ENCODE peak calls at places on chromosomes 5 and 9, in four cellular contexts. One of them, this sample, is unnamed.

GRCh38 chr5:58887721-58888409 is 305.0 kb downstream of the RAB3C start:
- DNase-seq in CD8-positive, alpha-beta memory T cell: no peak
- DNase-seq in NCI-H524: no peak
- DNase-seq in head of caudate nucleus: no peak
- DNase-seq in this sample: no peak

GRCh38 chr9:136646827-136647711 is 15.6 kb upstream of the EGFL7 start:
- DNase-seq in CD8-positive, alpha-beta memory T cell: no peak
- DNase-seq in NCI-H524: no peak
- DNase-seq in head of caudate nucleus: no peak
- DNase-seq in this sample: no peak

GRCh38 chr9:15915711-15916110 is 362.9 kb downstream of the CCDC171 start:
- DNase-seq in CD8-positive, alpha-beta memory T cell: no peak
- DNase-seq in NCI-H524: no peak
- DNase-seq in head of caudate nucleus: no peak
- DNase-seq in this sample: no peak

GRCh38 chr5:158682631-158683030 is 417.1 kb downstream of the EBF1 start:
- DNase-seq in CD8-positive, alpha-beta memory T cell: no peak
- DNase-seq in NCI-H524: peak; percentile 51
- DNase-seq in head of caudate nucleus: no peak
- DNase-seq in this sample: no peak

GRCh38 chr9:37466037-37466709 is 923 bp upstream of the ZBTB5 start:
- DNase-seq in CD8-positive, alpha-beta memory T cell: peak; percentile 29
- DNase-seq in NCI-H524: peak; percentile 54
- DNase-seq in head of caudate nucleus: peak; percentile 51
- DNase-seq in this sample: no peak

GRCh38 chr5:79561525-79561893 is 47.6 kb upstream of the HOMER1 start:
- DNase-seq in CD8-positive, alpha-beta memory T cell: no peak
- DNase-seq in NCI-H524: no peak
- DNase-seq in head of caudate nucleus: no peak
- DNase-seq in this sample: no peak

GRCh38 chr9:73151653-73152382 is at the start of gene ANXA1:
- DNase-seq in CD8-positive, alpha-beta memory T cell: peak; percentile 59
- DNase-seq in NCI-H524: no peak
- DNase-seq in head of caudate nucleus: no peak
- DNase-seq in this sample: no peak

GRCh38 chr5:1523480-1523792 is 324 bp downstream of the LPCAT1 start:
- DNase-seq in CD8-positive, alpha-beta memory T cell: peak; percentile 11
- DNase-seq in NCI-H524: peak; percentile 59
- DNase-seq in head of caudate nucleus: no peak
- DNase-seq in this sample: no peak

GRCh38 chr9:1505489-1505888 is 455.3 kb downstream of the DMRT2 start:
- DNase-seq in CD8-positive, alpha-beta memory T cell: no peak
- DNase-seq in NCI-H524: no peak
- DNase-seq in head of caudate nucleus: no peak
- DNase-seq in this sample: no peak

GRCh38 chr5:155827949-155828348 is 499.0 kb upstream of the SGCD start:
- DNase-seq in CD8-positive, alpha-beta memory T cell: no peak
- DNase-seq in NCI-H524: no peak
- DNase-seq in head of caudate nucleus: no peak
- DNase-seq in this sample: no peak

GRCh38 chr5:154756203-154756870 is 1.2 kb downstream of the LARP1 start:
- DNase-seq in CD8-positive, alpha-beta memory T cell: peak; percentile 49
- DNase-seq in NCI-H524: peak; percentile 46
- DNase-seq in head of caudate nucleus: peak; percentile 16
- DNase-seq in this sample: no peak

GRCh38 chr5:111463304-111463703 is 49.0 kb downstream of the STARD4 start:
- DNase-seq in CD8-positive, alpha-beta memory T cell: no peak
- DNase-seq in NCI-H524: peak; percentile 48
- DNase-seq in head of caudate nucleus: no peak
- DNase-seq in this sample: no peak

GRCh38 chr5:97425511-97425910 is 242.5 kb upstream of the RIOK2 start:
- DNase-seq in CD8-positive, alpha-beta memory T cell: no peak
- DNase-seq in NCI-H524: peak; percentile 23
- DNase-seq in head of caudate nucleus: no peak
- DNase-seq in this sample: no peak

GRCh38 chr5:45264447-45264846 is 431.7 kb downstream of the HCN1 start:
- DNase-seq in CD8-positive, alpha-beta memory T cell: no peak
- DNase-seq in NCI-H524: no peak
- DNase-seq in head of caudate nucleus: no peak
- DNase-seq in this sample: no peak

GRCh38 chr5:102670224-102670836 is 84.8 kb upstream of the PAM start:
- DNase-seq in CD8-positive, alpha-beta memory T cell: no peak
- DNase-seq in NCI-H524: peak; percentile 42
- DNase-seq in head of caudate nucleus: no peak
- DNase-seq in this sample: no peak

GRCh38 chr9:120868339-120868675 is 8.7 kb downstream of the PHF19 start:
- DNase-seq in CD8-positive, alpha-beta memory T cell: no peak
- DNase-seq in NCI-H524: no peak
- DNase-seq in head of caudate nucleus: no peak
- DNase-seq in this sample: no peak

GRCh38 chr5:43425965-43426364 is 13.8 kb upstream of the CCL28 start:
- DNase-seq in CD8-positive, alpha-beta memory T cell: no peak
- DNase-seq in NCI-H524: no peak
- DNase-seq in head of caudate nucleus: no peak
- DNase-seq in this sample: no peak

GRCh38 chr5:16916262-16916878 is 19.7 kb downstream of the MYO10 start:
- DNase-seq in CD8-positive, alpha-beta memory T cell: no peak
- DNase-seq in NCI-H524: no peak
- DNase-seq in head of caudate nucleus: no peak
- DNase-seq in this sample: no peak

GRCh38 chr9:116391306-116391900 is 237.8 kb downstream of the PAPPA start:
- DNase-seq in CD8-positive, alpha-beta memory T cell: no peak
- DNase-seq in NCI-H524: no peak
- DNase-seq in head of caudate nucleus: no peak
- DNase-seq in this sample: no peak

GRCh38 chr5:169164481-169164925 is 136.4 kb downstream of the SLIT3 start:
- DNase-seq in CD8-positive, alpha-beta memory T cell: no peak
- DNase-seq in NCI-H524: no peak
- DNase-seq in head of caudate nucleus: no peak
- DNase-seq in this sample: peak; percentile 33

GRCh38 chr9:79809931-79810330 is 238.2 kb downstream of the TLE4 start:
- DNase-seq in CD8-positive, alpha-beta memory T cell: no peak
- DNase-seq in NCI-H524: no peak
- DNase-seq in head of caudate nucleus: no peak
- DNase-seq in this sample: no peak